ENCODE peak calls at places on chromosomes 4 and X, in five cellular contexts. One of them, this sample, is unnamed.
A peak's percentile ranks its signal among the peaks of the same experiment; 100 is the strongest.

GRCh38 chrX:5998901-5999300 is 229.8 kb downstream of the NLGN4X start:
- DNase-seq in transverse colon: no peak
- DNase-seq in lower leg skin: no peak
- DNase-seq in left lung: no peak
- DNase-seq in astrocyte of the spinal cord: no peak
- DNase-seq in this sample: no peak

GRCh38 chr4:101103381-101104142 is 243.8 kb downstream of the PPP3CA start:
- DNase-seq in transverse colon: no peak
- DNase-seq in lower leg skin: no peak
- DNase-seq in left lung: no peak
- DNase-seq in astrocyte of the spinal cord: peak; percentile 26
- DNase-seq in this sample: no peak

GRCh38 chr4:32706893-32707292 is 1986.7 kb downstream of the PCDH7 start:
- DNase-seq in transverse colon: no peak
- DNase-seq in lower leg skin: no peak
- DNase-seq in left lung: no peak
- DNase-seq in astrocyte of the spinal cord: no peak
- DNase-seq in this sample: no peak

GRCh38 chrX:39764441-39764914 is 333.3 kb downstream of the BCOR start:
- DNase-seq in transverse colon: no peak
- DNase-seq in lower leg skin: no peak
- DNase-seq in left lung: no peak
- DNase-seq in astrocyte of the spinal cord: peak; percentile 45
- DNase-seq in this sample: no peak

GRCh38 chr4:71229477-71230257 is 109.2 kb upstream of the SLC4A4 start:
- DNase-seq in transverse colon: peak; percentile 31
- DNase-seq in lower leg skin: no peak
- DNase-seq in left lung: no peak
- DNase-seq in astrocyte of the spinal cord: peak; percentile 69
- DNase-seq in this sample: peak; percentile 47

GRCh38 chr4:53497446-53498069 is 93.7 kb downstream of the LNX1 start:
- DNase-seq in transverse colon: no peak
- DNase-seq in lower leg skin: no peak
- DNase-seq in left lung: no peak
- DNase-seq in astrocyte of the spinal cord: peak; percentile 44
- DNase-seq in this sample: peak; percentile 59

GRCh38 chr4:139892973-139893736 is 227.5 kb downstream of the MGST2 start:
- DNase-seq in transverse colon: no peak
- DNase-seq in lower leg skin: no peak
- DNase-seq in left lung: no peak
- DNase-seq in astrocyte of the spinal cord: peak; percentile 19
- DNase-seq in this sample: no peak

GRCh38 chr4:26984896-26985295 is 124.3 kb downstream of the STIM2 start:
- DNase-seq in transverse colon: no peak
- DNase-seq in lower leg skin: no peak
- DNase-seq in left lung: no peak
- DNase-seq in astrocyte of the spinal cord: no peak
- DNase-seq in this sample: no peak

GRCh38 chr4:104015680-104016079 is 295.9 kb upstream of the TACR3 start:
- DNase-seq in transverse colon: no peak
- DNase-seq in lower leg skin: no peak
- DNase-seq in left lung: no peak
- DNase-seq in astrocyte of the spinal cord: peak; percentile 8
- DNase-seq in this sample: no peak

GRCh38 chr4:189206953-189207352 is 733.7 kb upstream of the FRG1 start:
- DNase-seq in transverse colon: no peak
- DNase-seq in lower leg skin: no peak
- DNase-seq in left lung: no peak
- DNase-seq in astrocyte of the spinal cord: no peak
- DNase-seq in this sample: no peak

GRCh38 chr4:1830642-1831228 is 25.2 kb downstream of the LETM1 start:
- DNase-seq in transverse colon: no peak
- DNase-seq in lower leg skin: no peak
- DNase-seq in left lung: no peak
- DNase-seq in astrocyte of the spinal cord: no peak
- DNase-seq in this sample: no peak

GRCh38 chrX:150032742-150033141 is 94.5 kb upstream of the EOLA2 start:
- DNase-seq in transverse colon: no peak
- DNase-seq in lower leg skin: no peak
- DNase-seq in left lung: no peak
- DNase-seq in astrocyte of the spinal cord: peak; percentile 64
- DNase-seq in this sample: peak; percentile 73

GRCh38 chr4:187995322-187996207 is at the start of gene ZFP42:
- DNase-seq in transverse colon: peak; percentile 11
- DNase-seq in lower leg skin: no peak
- DNase-seq in left lung: peak; percentile 72
- DNase-seq in astrocyte of the spinal cord: no peak
- DNase-seq in this sample: no peak

GRCh38 chrX:45009371-45010000 is 136.5 kb downstream of the KDM6A start:
- DNase-seq in transverse colon: no peak
- DNase-seq in lower leg skin: no peak
- DNase-seq in left lung: no peak
- DNase-seq in astrocyte of the spinal cord: peak; percentile 21
- DNase-seq in this sample: peak; percentile 53

GRCh38 chr4:125316781-125317525 is 2.2 kb downstream of the FAT4 start:
- DNase-seq in transverse colon: peak; percentile 14
- DNase-seq in lower leg skin: peak; percentile 88
- DNase-seq in left lung: peak; percentile 74
- DNase-seq in astrocyte of the spinal cord: peak; percentile 46
- DNase-seq in this sample: peak; percentile 44

GRCh38 chr4:41728571-41728908 is 20.0 kb downstream of the PHOX2B start:
- DNase-seq in transverse colon: no peak
- DNase-seq in lower leg skin: no peak
- DNase-seq in left lung: no peak
- DNase-seq in astrocyte of the spinal cord: no peak
- DNase-seq in this sample: peak; percentile 13

GRCh38 chr4:80173387-80173786 is 23.9 kb upstream of the PRDM8 start:
- DNase-seq in transverse colon: no peak
- DNase-seq in lower leg skin: no peak
- DNase-seq in left lung: no peak
- DNase-seq in astrocyte of the spinal cord: peak; percentile 81
- DNase-seq in this sample: peak; percentile 93

GRCh38 chr4:62709618-62710252 is 1509.6 kb downstream of the ADGRL3 start:
- DNase-seq in transverse colon: no peak
- DNase-seq in lower leg skin: no peak
- DNase-seq in left lung: no peak
- DNase-seq in astrocyte of the spinal cord: peak; percentile 43
- DNase-seq in this sample: peak; percentile 5

GRCh38 chrX:101483705-101484104 is 1.6 kb upstream of the ARMCX4 start:
- DNase-seq in transverse colon: no peak
- DNase-seq in lower leg skin: peak; percentile 42
- DNase-seq in left lung: no peak
- DNase-seq in astrocyte of the spinal cord: no peak
- DNase-seq in this sample: no peak

GRCh38 chr4:18953613-18954012 is 932.1 kb upstream of the LCORL start:
- DNase-seq in transverse colon: no peak
- DNase-seq in lower leg skin: no peak
- DNase-seq in left lung: no peak
- DNase-seq in astrocyte of the spinal cord: no peak
- DNase-seq in this sample: no peak

GRCh38 chrX:137427061-137427778 is 138.7 kb upstream of the ZIC3 start:
- DNase-seq in transverse colon: no peak
- DNase-seq in lower leg skin: no peak
- DNase-seq in left lung: no peak
- DNase-seq in astrocyte of the spinal cord: no peak
- DNase-seq in this sample: no peak

GRCh38 chr4:82217986-82218715 is 155.6 kb downstream of the HNRNPD start:
- DNase-seq in transverse colon: no peak
- DNase-seq in lower leg skin: no peak
- DNase-seq in left lung: no peak
- DNase-seq in astrocyte of the spinal cord: no peak
- DNase-seq in this sample: no peak

GRCh38 chr4:75016472-75016871 is 83.6 kb downstream of the PARM1 start:
- DNase-seq in transverse colon: no peak
- DNase-seq in lower leg skin: no peak
- DNase-seq in left lung: no peak
- DNase-seq in astrocyte of the spinal cord: no peak
- DNase-seq in this sample: no peak

GRCh38 chr4:55993994-55994657 is 45.4 kb downstream of the CEP135 start:
- DNase-seq in transverse colon: no peak
- DNase-seq in lower leg skin: no peak
- DNase-seq in left lung: no peak
- DNase-seq in astrocyte of the spinal cord: no peak
- DNase-seq in this sample: no peak

GRCh38 chr4:87213425-87213824 is 7.0 kb downstream of the KLHL8 start:
- DNase-seq in transverse colon: no peak
- DNase-seq in lower leg skin: no peak
- DNase-seq in left lung: no peak
- DNase-seq in astrocyte of the spinal cord: no peak
- DNase-seq in this sample: peak; percentile 48

GRCh38 chrX:38438321-38438720 is 85.9 kb downstream of the OTC start:
- DNase-seq in transverse colon: no peak
- DNase-seq in lower leg skin: no peak
- DNase-seq in left lung: no peak
- DNase-seq in astrocyte of the spinal cord: no peak
- DNase-seq in this sample: no peak
- TF ChIP-seq CTCF in transverse colon: no peak
- TF ChIP-seq CTCF in lower leg skin: no peak
- TF ChIP-seq CTCF in left lung: no peak
- TF ChIP-seq CTCF in astrocyte of the spinal cord: no peak
- TF ChIP-seq CTCF in this sample: no peak

GRCh38 chr4:73853246-73853704 is at the start of gene PF4V1:
- DNase-seq in transverse colon: peak; percentile 22
- DNase-seq in lower leg skin: peak; percentile 82
- DNase-seq in left lung: peak; percentile 85
- DNase-seq in astrocyte of the spinal cord: peak; percentile 53
- DNase-seq in this sample: peak; percentile 43
- H3K4me3 ChIP-seq in transverse colon: no peak within 1 kb of the TSS
- H3K4me3 ChIP-seq in lower leg skin: no peak within 1 kb of the TSS
- H3K4me3 ChIP-seq in left lung: no peak within 1 kb of the TSS
- H3K4me3 ChIP-seq in astrocyte of the spinal cord: no peak within 1 kb of the TSS
- H3K4me3 ChIP-seq in this sample: peak within 1 kb of the TSS; percentile 18

GRCh38 chrX:126770179-126770578 is 49.4 kb upstream of the PRR32 start:
- DNase-seq in transverse colon: no peak
- DNase-seq in lower leg skin: no peak
- DNase-seq in left lung: no peak
- DNase-seq in astrocyte of the spinal cord: no peak
- DNase-seq in this sample: peak; percentile 2
- TF ChIP-seq CTCF in transverse colon: no peak
- TF ChIP-seq CTCF in lower leg skin: no peak
- TF ChIP-seq CTCF in left lung: peak; percentile 42
- TF ChIP-seq CTCF in astrocyte of the spinal cord: peak; percentile 11
- TF ChIP-seq CTCF in this sample: peak; percentile 37

GRCh38 chr4:153790962-153791551 is 2.2 kb upstream of the SFRP2 start:
- DNase-seq in transverse colon: no peak
- DNase-seq in lower leg skin: peak; percentile 85
- DNase-seq in left lung: peak; percentile 85
- DNase-seq in astrocyte of the spinal cord: no peak
- DNase-seq in this sample: peak; percentile 64

GRCh38 chr4:153794001-153794400 is 5.1 kb upstream of the SFRP2 start:
- DNase-seq in transverse colon: no peak
- DNase-seq in lower leg skin: no peak
- DNase-seq in left lung: no peak
- DNase-seq in astrocyte of the spinal cord: no peak
- DNase-seq in this sample: no peak

GRCh38 chr4:153792007-153792892 is 3.4 kb upstream of the SFRP2 start:
- DNase-seq in transverse colon: peak; percentile 49
- DNase-seq in lower leg skin: peak; percentile 89
- DNase-seq in left lung: peak; percentile 83
- DNase-seq in astrocyte of the spinal cord: peak; percentile 34
- DNase-seq in this sample: peak; percentile 82

GRCh38 chr4:153789741-153790651 is 1.1 kb upstream of the SFRP2 start:
- DNase-seq in transverse colon: no peak
- DNase-seq in lower leg skin: no peak
- DNase-seq in left lung: no peak
- DNase-seq in astrocyte of the spinal cord: no peak
- DNase-seq in this sample: peak; percentile 76

DNA sequence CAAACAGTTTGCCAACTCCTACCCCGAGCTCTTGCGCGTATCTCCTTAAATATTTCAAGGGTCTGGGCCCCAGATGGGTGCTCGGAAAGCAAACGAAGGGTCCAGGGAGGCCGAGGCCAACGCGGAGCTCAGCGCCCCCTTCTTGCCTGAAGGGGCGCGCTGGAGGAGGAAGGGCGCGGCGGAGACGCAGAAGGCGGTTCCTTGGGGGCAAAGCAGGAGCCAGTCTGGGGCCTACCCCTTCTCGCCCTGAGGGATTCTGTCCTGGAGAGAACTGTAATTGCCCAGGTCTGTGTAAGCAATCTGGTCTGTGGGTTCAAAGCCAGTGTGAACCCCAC is 4.0 kb upstream of the SFRP2 start:
- DNase-seq in transverse colon: no peak
- DNase-seq in lower leg skin: no peak
- DNase-seq in left lung: peak; percentile 57
- DNase-seq in astrocyte of the spinal cord: no peak
- DNase-seq in this sample: no peak
- H3K4me3 ChIP-seq in transverse colon: no peak overlapping the region
- H3K4me3 ChIP-seq in lower leg skin: no peak overlapping the region
- H3K4me3 ChIP-seq in left lung: no peak overlapping the region
- H3K4me3 ChIP-seq in astrocyte of the spinal cord: peak overlapping the region; percentile 16
- H3K4me3 ChIP-seq in this sample: peak overlapping the region; percentile 31